ENCODE peak calls at places on chromosome 15, in nine cellular contexts. One of them, this sample, is unnamed.
A peak's percentile ranks its signal among the peaks of the same experiment; 100 is the strongest.

GRCh38 chr15:69304176-69304533 is 5.4 kb downstream of the PAQR5 start:
- DNase-seq in astrocyte of the cerebellum: no peak
- DNase-seq in IMR-90: peak; percentile 92
- DNase-seq in PC-3: peak; percentile 83
- DNase-seq in upper lobe of right lung: peak; percentile 51
- DNase-seq in AG04450: peak; percentile 61
- DNase-seq in heart left ventricle: no peak
- DNase-seq in fibroblast of the aortic adventitia: peak; percentile 81
- DNase-seq in GM12865: no peak
- DNase-seq in this sample: no peak

GRCh38 chr15:48865387-48866079 is 12.4 kb upstream of the EID1 start:
- DNase-seq in astrocyte of the cerebellum: peak; percentile 63
- DNase-seq in IMR-90: peak; percentile 71
- DNase-seq in PC-3: no peak
- DNase-seq in upper lobe of right lung: no peak
- DNase-seq in AG04450: no peak
- DNase-seq in heart left ventricle: no peak
- DNase-seq in fibroblast of the aortic adventitia: peak; percentile 88
- DNase-seq in GM12865: peak; percentile 45
- DNase-seq in this sample: no peak

GRCh38 chr15:41473418-41473817 is 20.3 kb upstream of the ITPKA start:
- DNase-seq in astrocyte of the cerebellum: no peak
- DNase-seq in IMR-90: no peak
- DNase-seq in PC-3: no peak
- DNase-seq in upper lobe of right lung: no peak
- DNase-seq in AG04450: no peak
- DNase-seq in heart left ventricle: no peak
- DNase-seq in fibroblast of the aortic adventitia: no peak
- DNase-seq in GM12865: no peak
- DNase-seq in this sample: no peak

GRCh38 chr15:78263351-78263781 is 996 bp upstream of the DNAJA4 start:
- DNase-seq in astrocyte of the cerebellum: no peak
- DNase-seq in IMR-90: no peak
- DNase-seq in PC-3: no peak
- DNase-seq in upper lobe of right lung: no peak
- DNase-seq in AG04450: no peak
- DNase-seq in heart left ventricle: no peak
- DNase-seq in fibroblast of the aortic adventitia: no peak
- DNase-seq in GM12865: no peak
- DNase-seq in this sample: no peak

GRCh38 chr15:83113881-83114280 is 6.4 kb downstream of the TM6SF1 start:
- DNase-seq in astrocyte of the cerebellum: no peak
- DNase-seq in IMR-90: no peak
- DNase-seq in PC-3: no peak
- DNase-seq in upper lobe of right lung: no peak
- DNase-seq in AG04450: no peak
- DNase-seq in heart left ventricle: no peak
- DNase-seq in fibroblast of the aortic adventitia: no peak
- DNase-seq in GM12865: no peak
- DNase-seq in this sample: no peak

GRCh38 chr15:97875513-97876285 is 84.8 kb upstream of the ARRDC4 start:
- DNase-seq in astrocyte of the cerebellum: no peak
- DNase-seq in IMR-90: no peak
- DNase-seq in PC-3: no peak
- DNase-seq in upper lobe of right lung: peak; percentile 81
- DNase-seq in AG04450: no peak
- DNase-seq in heart left ventricle: peak; percentile 28
- DNase-seq in fibroblast of the aortic adventitia: no peak
- DNase-seq in GM12865: no peak
- DNase-seq in this sample: no peak

GRCh38 chr15:64810499-64811326 is 14.7 kb downstream of the PIF1 start:
- DNase-seq in astrocyte of the cerebellum: no peak
- DNase-seq in IMR-90: no peak
- DNase-seq in PC-3: no peak
- DNase-seq in upper lobe of right lung: no peak
- DNase-seq in AG04450: no peak
- DNase-seq in heart left ventricle: no peak
- DNase-seq in fibroblast of the aortic adventitia: no peak
- DNase-seq in GM12865: no peak
- DNase-seq in this sample: no peak

GRCh38 chr15:90643301-90643632 is 73.9 kb upstream of the BLM start:
- DNase-seq in astrocyte of the cerebellum: no peak
- DNase-seq in IMR-90: no peak
- DNase-seq in PC-3: no peak
- DNase-seq in upper lobe of right lung: no peak
- DNase-seq in AG04450: no peak
- DNase-seq in heart left ventricle: no peak
- DNase-seq in fibroblast of the aortic adventitia: no peak
- DNase-seq in GM12865: no peak
- DNase-seq in this sample: no peak

GRCh38 chr15:73051402-73051810 is 857 bp upstream of the NEO1 start:
- DNase-seq in astrocyte of the cerebellum: no peak
- DNase-seq in IMR-90: no peak
- DNase-seq in PC-3: peak; percentile 6
- DNase-seq in upper lobe of right lung: peak; percentile 84
- DNase-seq in AG04450: no peak
- DNase-seq in heart left ventricle: no peak
- DNase-seq in fibroblast of the aortic adventitia: no peak
- DNase-seq in GM12865: no peak
- DNase-seq in this sample: no peak

GRCh38 chr15:46177219-46177618 is 542.4 kb downstream of the SQOR start:
- DNase-seq in astrocyte of the cerebellum: no peak
- DNase-seq in IMR-90: no peak
- DNase-seq in PC-3: no peak
- DNase-seq in upper lobe of right lung: no peak
- DNase-seq in AG04450: no peak
- DNase-seq in heart left ventricle: no peak
- DNase-seq in fibroblast of the aortic adventitia: no peak
- DNase-seq in GM12865: no peak
- DNase-seq in this sample: no peak

GRCh38 chr15:23566070-23567050 is 886 bp downstream of the MKRN3 start:
- DNase-seq in astrocyte of the cerebellum: peak; percentile 15
- DNase-seq in IMR-90: no peak
- DNase-seq in PC-3: peak; percentile 68
- DNase-seq in upper lobe of right lung: peak; percentile 67
- DNase-seq in AG04450: no peak
- DNase-seq in heart left ventricle: no peak
- DNase-seq in fibroblast of the aortic adventitia: no peak
- DNase-seq in GM12865: no peak
- DNase-seq in this sample: peak; percentile 88
- H3K4me3 ChIP-seq in astrocyte of the cerebellum: peak overlapping the region; percentile 80
- H3K4me3 ChIP-seq in IMR-90: no peak overlapping the region
- H3K4me3 ChIP-seq in PC-3: peak overlapping the region; percentile 5
- H3K4me3 ChIP-seq in upper lobe of right lung: peak overlapping the region; percentile 37
- H3K4me3 ChIP-seq in AG04450: peak overlapping the region; percentile 69
- H3K4me3 ChIP-seq in heart left ventricle: no peak overlapping the region
- H3K4me3 ChIP-seq in fibroblast of the aortic adventitia: peak overlapping the region; percentile 47
- H3K4me3 ChIP-seq in GM12865: no peak overlapping the region
- H3K4me3 ChIP-seq in this sample: peak overlapping the region; percentile 95

DNA sequence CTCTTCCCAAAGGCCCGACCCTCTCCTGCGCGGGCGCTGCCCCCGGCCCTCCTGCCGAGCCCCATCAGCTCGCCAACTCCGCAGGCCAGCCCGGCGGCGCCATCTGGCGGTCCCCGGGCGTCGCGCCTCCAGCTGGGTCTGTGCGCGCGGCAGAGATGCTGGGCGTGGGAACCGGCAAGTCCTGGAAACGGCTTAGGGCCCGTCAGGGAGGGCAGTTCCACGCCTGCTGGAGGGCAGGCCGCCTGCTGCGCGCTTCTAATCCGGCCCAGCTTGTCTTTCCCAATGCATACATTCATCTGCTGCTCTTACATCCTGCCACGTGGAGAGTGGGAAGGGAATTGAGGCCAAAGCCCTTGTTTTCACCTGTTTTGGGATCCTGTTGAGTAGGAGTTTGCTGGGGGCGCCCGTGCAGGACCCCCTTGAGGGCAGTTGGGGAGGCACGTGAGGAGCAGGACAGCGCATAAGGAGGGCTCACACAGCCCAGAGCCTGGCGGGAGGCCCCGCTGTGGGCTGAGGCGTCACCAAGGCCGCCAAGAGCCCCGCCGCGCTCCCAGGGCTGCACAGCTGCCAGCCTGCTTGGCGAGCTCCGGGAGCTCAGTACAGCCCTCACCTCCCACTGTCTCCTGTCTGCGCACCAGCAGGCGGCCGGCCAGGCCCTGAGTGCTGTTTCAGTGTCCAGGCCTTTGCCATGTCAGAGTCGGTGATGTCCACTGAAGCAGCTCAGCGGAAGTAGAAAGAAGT is 165.6 kb downstream of the NSMCE3 start:
- DNase-seq in astrocyte of the cerebellum: peak; percentile 49
- DNase-seq in IMR-90: peak; percentile 68
- DNase-seq in PC-3: peak; percentile 43
- DNase-seq in upper lobe of right lung: peak; percentile 77
- DNase-seq in AG04450: peak; percentile 49
- DNase-seq in heart left ventricle: peak; percentile 77
- DNase-seq in fibroblast of the aortic adventitia: peak; percentile 57
- DNase-seq in GM12865: peak; percentile 62
- DNase-seq in this sample: no peak
- H3K4me3 ChIP-seq in astrocyte of the cerebellum: peak overlapping the region; percentile 22
- H3K4me3 ChIP-seq in IMR-90: no peak overlapping the region
- H3K4me3 ChIP-seq in PC-3: no peak overlapping the region
- H3K4me3 ChIP-seq in upper lobe of right lung: peak overlapping the region; percentile 35
- H3K4me3 ChIP-seq in AG04450: peak overlapping the region; percentile 43
- H3K4me3 ChIP-seq in heart left ventricle: peak overlapping the region; percentile 56
- H3K4me3 ChIP-seq in fibroblast of the aortic adventitia: peak overlapping the region; percentile 22
- H3K4me3 ChIP-seq in GM12865: no peak overlapping the region
- H3K4me3 ChIP-seq in this sample: no peak overlapping the region

GRCh38 chr15:63701365-63701764 is 104.2 kb downstream of the FBXL22 start:
- DNase-seq in astrocyte of the cerebellum: no peak
- DNase-seq in IMR-90: no peak
- DNase-seq in PC-3: no peak
- DNase-seq in upper lobe of right lung: no peak
- DNase-seq in AG04450: no peak
- DNase-seq in heart left ventricle: no peak
- DNase-seq in fibroblast of the aortic adventitia: no peak
- DNase-seq in GM12865: no peak
- DNase-seq in this sample: no peak

GRCh38 chr15:63699391-63699790 is 102.2 kb downstream of the FBXL22 start:
- DNase-seq in astrocyte of the cerebellum: no peak
- DNase-seq in IMR-90: no peak
- DNase-seq in PC-3: no peak
- DNase-seq in upper lobe of right lung: no peak
- DNase-seq in AG04450: no peak
- DNase-seq in heart left ventricle: no peak
- DNase-seq in fibroblast of the aortic adventitia: no peak
- DNase-seq in GM12865: no peak
- DNase-seq in this sample: no peak

GRCh38 chr15:63698731-63699130 is 101.5 kb downstream of the FBXL22 start:
- DNase-seq in astrocyte of the cerebellum: no peak
- DNase-seq in IMR-90: no peak
- DNase-seq in PC-3: no peak
- DNase-seq in upper lobe of right lung: no peak
- DNase-seq in AG04450: no peak
- DNase-seq in heart left ventricle: no peak
- DNase-seq in fibroblast of the aortic adventitia: no peak
- DNase-seq in GM12865: no peak
- DNase-seq in this sample: no peak

GRCh38 chr15:63708141-63708772 is 111.1 kb downstream of the FBXL22 start:
- DNase-seq in astrocyte of the cerebellum: no peak
- DNase-seq in IMR-90: no peak
- DNase-seq in PC-3: no peak
- DNase-seq in upper lobe of right lung: no peak
- DNase-seq in AG04450: no peak
- DNase-seq in heart left ventricle: no peak
- DNase-seq in fibroblast of the aortic adventitia: peak; percentile 64
- DNase-seq in GM12865: no peak
- DNase-seq in this sample: no peak

GRCh38 chr15:63703641-63704040 is 106.5 kb downstream of the FBXL22 start:
- DNase-seq in astrocyte of the cerebellum: no peak
- DNase-seq in IMR-90: no peak
- DNase-seq in PC-3: no peak
- DNase-seq in upper lobe of right lung: no peak
- DNase-seq in AG04450: no peak
- DNase-seq in heart left ventricle: no peak
- DNase-seq in fibroblast of the aortic adventitia: no peak
- DNase-seq in GM12865: no peak
- DNase-seq in this sample: no peak
- H3K4me3 ChIP-seq in astrocyte of the cerebellum: no peak overlapping the region
- H3K4me3 ChIP-seq in IMR-90: no peak overlapping the region
- H3K4me3 ChIP-seq in PC-3: no peak overlapping the region
- H3K4me3 ChIP-seq in upper lobe of right lung: no peak overlapping the region
- H3K4me3 ChIP-seq in AG04450: no peak overlapping the region
- H3K4me3 ChIP-seq in heart left ventricle: no peak overlapping the region
- H3K4me3 ChIP-seq in fibroblast of the aortic adventitia: no peak overlapping the region
- H3K4me3 ChIP-seq in GM12865: no peak overlapping the region
- H3K4me3 ChIP-seq in this sample: no peak overlapping the region

DNA sequence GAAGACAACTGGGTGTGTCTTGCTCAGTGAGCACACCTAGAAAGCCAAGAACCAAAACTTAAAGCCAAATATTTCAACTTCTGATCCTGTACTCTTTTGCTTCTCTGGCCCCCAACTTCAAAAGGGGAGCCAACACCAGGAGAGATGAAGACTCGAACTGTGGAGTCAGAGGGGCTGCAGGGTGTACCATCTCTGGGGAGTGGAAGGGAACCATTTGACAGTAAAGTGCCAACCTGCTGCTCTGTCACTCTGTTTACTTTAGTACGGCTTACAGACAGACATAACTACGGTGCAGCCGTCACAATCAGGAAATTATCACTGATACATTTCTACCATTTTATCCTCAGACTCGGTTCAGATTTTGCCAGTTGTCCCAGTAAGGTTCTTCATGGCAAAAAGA is 1.6 kb downstream of the FBXO22 start:
- DNase-seq in astrocyte of the cerebellum: no peak
- DNase-seq in IMR-90: no peak
- DNase-seq in PC-3: no peak
- DNase-seq in upper lobe of right lung: no peak
- DNase-seq in AG04450: no peak
- DNase-seq in heart left ventricle: no peak
- DNase-seq in fibroblast of the aortic adventitia: no peak
- DNase-seq in GM12865: no peak
- DNase-seq in this sample: no peak
- H3K4me3 ChIP-seq in astrocyte of the cerebellum: peak overlapping the region; percentile 91
- H3K4me3 ChIP-seq in IMR-90: no peak overlapping the region
- H3K4me3 ChIP-seq in PC-3: peak overlapping the region; percentile 94
- H3K4me3 ChIP-seq in upper lobe of right lung: no peak overlapping the region
- H3K4me3 ChIP-seq in AG04450: peak overlapping the region; percentile 27
- H3K4me3 ChIP-seq in heart left ventricle: no peak overlapping the region
- H3K4me3 ChIP-seq in fibroblast of the aortic adventitia: peak overlapping the region; percentile 37
- H3K4me3 ChIP-seq in GM12865: peak overlapping the region; percentile 18
- H3K4me3 ChIP-seq in this sample: no peak overlapping the region

This sample was measured in Caco-2.